ENCODE peak calls at places on chromosomes 12 and 14, in nine cellular contexts. P is vagina, X is astrocyte, O is left ventricle myocardium inferior, Y is endodermal cell, F is esophagus squamous epithelium, G is pancreas, V is uterus, A is ovary. N is an unnamed sample.

GRCh38 chr12:98456583-98457573 is 58.5 kb upstream of the TMPO start:
- DNase-seq in Y (peak), F (no peak), X (peak), V (peak), P (no peak), O (peak), G (peak), A (peak), N (peak)

GRCh38 chr12:56385873-56386272 is 23.2 kb upstream of the APOF start:
- DNase-seq in V (no peak), F (no peak), O (no peak), G (peak), Y (no peak), X (no peak), P (no peak), A (no peak), N (no peak)

GRCh38 chr12:1616233-1617066 is 12.6 kb upstream of the WNT5B start:
- DNase-seq in X (no peak), F (no peak), Y (peak), P (no peak), A (no peak), V (no peak), G (no peak), O (no peak), N (no peak)

GRCh38 chr14:105150368-105151111 is 18.0 kb downstream of the JAG2 start:
- DNase-seq in O (peak), V (no peak), P (no peak), G (no peak), A (peak), F (no peak), Y (peak), X (no peak), N (no peak)

GRCh38 chr14:92470215-92470614 is 43.4 kb upstream of the RIN3 start:
- DNase-seq in G (no peak), V (no peak), Y (no peak), A (no peak), X (peak), P (no peak), F (no peak), O (no peak), N (no peak)

GRCh38 chr12:12336511-12336910 is 13.5 kb downstream of the MANSC1 start:
- DNase-seq in O (no peak), F (no peak), Y (no peak), G (no peak), P (no peak), V (no peak), A (no peak), X (no peak), N (no peak)

GRCh38 chr12:29581641-29582040 is 84.2 kb upstream of the OVCH1 start:
- DNase-seq in X (peak), P (no peak), O (no peak), A (no peak), F (no peak), G (no peak), V (no peak), Y (no peak), N (no peak)

GRCh38 chr14:59422069-59422881 is 42.9 kb downstream of the GPR135 start:
- DNase-seq in G (no peak), O (no peak), V (no peak), Y (no peak), A (no peak), X (no peak), F (no peak), P (no peak), N (no peak)

GRCh38 chr12:26830783-26831601 is 2.0 kb downstream of the ITPR2 start:
- DNase-seq in F (no peak), P (no peak), Y (peak), O (no peak), A (no peak), G (peak), V (no peak), X (no peak), N (no peak)

GRCh38 chr12:85076688-85077430 is 40.7 kb downstream of the LRRIQ1 start:
- DNase-seq in G (peak), X (peak), Y (peak), V (no peak), O (no peak), P (no peak), A (no peak), F (no peak), N (no peak)

GRCh38 chr14:54672688-54673087 is 105.8 kb downstream of the SAMD4A start:
- DNase-seq in A (no peak), O (no peak), G (no peak), F (no peak), V (no peak), P (no peak), X (no peak), Y (no peak), N (no peak)

GRCh38 chr14:54672181-54672580 is 105.3 kb downstream of the SAMD4A start:
- DNase-seq in F (no peak), P (no peak), Y (no peak), G (no peak), X (no peak), A (no peak), V (no peak), O (no peak), N (no peak)

GRCh38 chr14:54671537-54671936 is 104.6 kb downstream of the SAMD4A start:
- DNase-seq in P (no peak), O (peak), A (no peak), X (no peak), V (no peak), G (no peak), F (no peak), Y (peak), N (no peak)

GRCh38 chr14:54674342-54674741 is 107.4 kb downstream of the SAMD4A start:
- DNase-seq in X (no peak), V (no peak), F (no peak), G (no peak), P (no peak), Y (no peak), A (no peak), O (no peak), N (no peak)

DNA sequence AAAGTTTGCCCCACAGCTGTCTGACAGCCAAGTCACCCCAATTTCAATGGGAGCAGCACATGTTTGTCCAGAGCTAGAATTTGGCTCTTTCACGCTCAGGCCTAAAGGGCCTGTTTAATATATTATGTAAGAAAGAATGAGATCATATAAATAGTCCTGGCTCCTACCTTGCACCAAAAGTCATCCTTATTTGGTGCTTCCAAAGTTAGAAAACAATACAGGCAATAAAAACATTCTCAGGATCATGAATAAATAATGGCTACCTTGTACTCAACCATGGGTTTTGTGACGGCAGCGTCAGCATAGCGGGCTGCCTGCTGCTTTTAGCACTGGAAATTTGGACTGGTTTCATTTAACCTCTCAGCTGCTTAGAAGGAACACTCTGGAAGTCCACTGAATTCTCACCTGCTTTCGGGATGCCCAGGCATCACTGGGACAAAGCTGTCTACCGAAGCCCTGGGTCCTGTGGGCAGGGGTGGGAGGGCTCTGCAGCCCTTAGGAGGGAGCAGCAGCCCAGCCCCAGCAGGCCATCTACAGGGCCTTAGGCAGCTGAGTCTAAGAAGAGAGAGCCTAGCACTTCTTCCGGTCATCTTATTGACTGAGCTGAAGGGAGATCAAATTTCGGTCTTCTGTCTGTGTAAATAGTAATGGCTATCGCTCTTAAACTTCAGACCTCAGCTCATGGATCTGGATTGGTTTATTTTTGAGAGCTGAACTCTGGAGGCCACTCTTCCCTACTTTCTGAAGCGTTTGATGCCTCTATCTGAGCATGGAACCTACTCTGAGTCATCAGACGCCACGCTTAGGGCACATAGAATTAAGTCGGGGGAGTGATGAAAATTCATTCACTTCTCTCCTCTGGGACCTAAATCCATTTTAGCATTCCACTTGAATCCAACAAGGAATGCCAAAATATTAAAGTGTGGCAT is 106.5 kb downstream of the SAMD4A start:
- DNase-seq in O (no peak), P (no peak), G (no peak), X (no peak), Y (peak), V (no peak), F (no peak), A (no peak), N (no peak)
- H3K27ac ChIP-seq in O (peak), P (peak), G (no peak), X (no peak), Y (no peak), V (peak), F (peak), A (no peak), N (peak)

GRCh38 chr12:10716277-10716676 is 6.8 kb downstream of the YBX3 start:
- DNase-seq in P (no peak), O (no peak), X (no peak), V (no peak), F (no peak), G (no peak), Y (no peak), A (no peak), N (no peak)
- H3K4me3 ChIP-seq in P (no peak), O (peak), X (peak), V (no peak), F (peak), G (no peak), Y (no peak), A (no peak), N (peak)

DNA sequence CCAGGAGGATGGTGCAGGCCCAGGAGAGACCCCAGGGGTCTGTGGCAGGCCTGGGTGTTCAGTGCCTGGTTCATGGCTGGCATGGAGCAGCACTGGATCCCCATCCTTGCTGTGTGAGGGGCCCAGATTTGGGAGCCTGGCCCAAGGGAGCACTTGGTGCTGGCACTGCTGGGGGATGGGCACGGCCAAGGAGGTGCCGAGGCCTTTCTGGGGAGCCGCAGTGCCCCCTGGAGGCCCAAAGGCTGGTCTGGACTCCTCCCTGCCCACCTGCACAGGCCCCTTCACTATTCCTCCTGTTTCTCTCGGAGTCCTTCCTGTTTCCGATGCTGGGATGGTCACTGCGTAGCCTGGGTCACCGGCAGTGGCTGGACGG is 48.6 kb downstream of the LRCOL1 start:
- DNase-seq in F (no peak), P (no peak), G (no peak), A (no peak), Y (peak), X (no peak), O (no peak), V (no peak), N (no peak)
- TF ChIP-seq CTCF in F (no peak), P (no peak), G (no peak), A (no peak), Y (peak), X (peak), O (peak), V (no peak), N (no peak)

GRCh38 chr12:51639361-51639760 is 48.3 kb downstream of the SCN8A start:
- DNase-seq in A (no peak), G (no peak), V (no peak), P (no peak), Y (no peak), X (peak), O (no peak), F (no peak), N (no peak)
- H3K27ac ChIP-seq in A (no peak), G (no peak), V (no peak), P (no peak), Y (no peak), X (no peak), O (no peak), F (no peak), N (no peak)

GRCh38 chr14:65045011-65045410 is 57.3 kb downstream of the MAX start:
- DNase-seq in G (no peak), Y (no peak), A (no peak), P (no peak), F (no peak), V (no peak), X (no peak), O (no peak), N (no peak)
- H3K4me3 ChIP-seq in G (no peak), Y (no peak), A (no peak), P (no peak), F (no peak), V (no peak), X (no peak), O (no peak), N (no peak)